ENCODE peak calls at places on chromosomes 13 and 19, in nine cellular contexts. One of them, this sample, is unnamed.

GRCh38 chr19:45508931-45509691 is 1.8 kb downstream of the VASP start:
- DNase-seq in left ventricle myocardium inferior: peak
- DNase-seq in esophagus muscularis mucosa: peak
- DNase-seq in GM23338: peak
- DNase-seq in heart left ventricle: peak
- DNase-seq in effector memory CD4-positive, alpha-beta T cell: no peak
- DNase-seq in ascending aorta: peak
- DNase-seq in MM.1S: peak
- DNase-seq in stomach: peak
- DNase-seq in this sample: peak

GRCh38 chr13:48586591-48587103 is 53.8 kb upstream of the RCBTB2 start:
- DNase-seq in left ventricle myocardium inferior: peak
- DNase-seq in esophagus muscularis mucosa: peak
- DNase-seq in ascending aorta: no peak
- DNase-seq in heart left ventricle: peak
- DNase-seq in MM.1S: no peak
- DNase-seq in stomach: peak
- DNase-seq in GM23338: no peak
- DNase-seq in effector memory CD4-positive, alpha-beta T cell: no peak
- DNase-seq in this sample: no peak

GRCh38 chr19:46076951-46077814 is 36.4 kb upstream of the IGFL4 start:
- DNase-seq in left ventricle myocardium inferior: no peak
- DNase-seq in GM23338: peak
- DNase-seq in stomach: peak
- DNase-seq in ascending aorta: no peak
- DNase-seq in heart left ventricle: no peak
- DNase-seq in effector memory CD4-positive, alpha-beta T cell: no peak
- DNase-seq in esophagus muscularis mucosa: no peak
- DNase-seq in MM.1S: peak
- DNase-seq in this sample: peak

GRCh38 chr19:42198676-42199439 is 18.6 kb downstream of the DEDD2 start:
- DNase-seq in heart left ventricle: no peak
- DNase-seq in MM.1S: peak
- DNase-seq in GM23338: peak
- DNase-seq in ascending aorta: no peak
- DNase-seq in stomach: peak
- DNase-seq in effector memory CD4-positive, alpha-beta T cell: peak
- DNase-seq in left ventricle myocardium inferior: no peak
- DNase-seq in esophagus muscularis mucosa: no peak
- DNase-seq in this sample: no peak

GRCh38 chr19:4624733-4625362 is 14.5 kb upstream of the TNFAIP8L1 start:
- DNase-seq in MM.1S: no peak
- DNase-seq in stomach: no peak
- DNase-seq in heart left ventricle: peak
- DNase-seq in left ventricle myocardium inferior: no peak
- DNase-seq in ascending aorta: no peak
- DNase-seq in esophagus muscularis mucosa: no peak
- DNase-seq in effector memory CD4-positive, alpha-beta T cell: no peak
- DNase-seq in GM23338: peak
- DNase-seq in this sample: no peak

GRCh38 chr13:33352520-33352919 is 67.0 kb upstream of the STARD13 start:
- DNase-seq in GM23338: no peak
- DNase-seq in left ventricle myocardium inferior: no peak
- DNase-seq in heart left ventricle: no peak
- DNase-seq in effector memory CD4-positive, alpha-beta T cell: no peak
- DNase-seq in stomach: no peak
- DNase-seq in esophagus muscularis mucosa: no peak
- DNase-seq in ascending aorta: no peak
- DNase-seq in MM.1S: no peak
- DNase-seq in this sample: no peak

GRCh38 chr13:98563071-98563470 is 13.8 kb downstream of the STK24 start:
- DNase-seq in MM.1S: peak
- DNase-seq in ascending aorta: no peak
- DNase-seq in esophagus muscularis mucosa: no peak
- DNase-seq in GM23338: peak
- DNase-seq in stomach: no peak
- DNase-seq in heart left ventricle: no peak
- DNase-seq in left ventricle myocardium inferior: no peak
- DNase-seq in effector memory CD4-positive, alpha-beta T cell: no peak
- DNase-seq in this sample: peak

GRCh38 chr13:23506821-23507210 is 63.4 kb upstream of the TNFRSF19 start:
- DNase-seq in left ventricle myocardium inferior: no peak
- DNase-seq in MM.1S: no peak
- DNase-seq in ascending aorta: no peak
- DNase-seq in stomach: no peak
- DNase-seq in GM23338: no peak
- DNase-seq in effector memory CD4-positive, alpha-beta T cell: no peak
- DNase-seq in heart left ventricle: peak
- DNase-seq in esophagus muscularis mucosa: no peak
- DNase-seq in this sample: no peak

GRCh38 chr19:14843587-14843986 is 5.1 kb downstream of the OR7A10 start:
- DNase-seq in MM.1S: no peak
- DNase-seq in GM23338: no peak
- DNase-seq in stomach: no peak
- DNase-seq in heart left ventricle: no peak
- DNase-seq in left ventricle myocardium inferior: no peak
- DNase-seq in esophagus muscularis mucosa: no peak
- DNase-seq in ascending aorta: no peak
- DNase-seq in effector memory CD4-positive, alpha-beta T cell: no peak
- DNase-seq in this sample: no peak

GRCh38 chr19:17680235-17680722 is 7.9 kb downstream of the UNC13A start:
- DNase-seq in ascending aorta: peak
- DNase-seq in esophagus muscularis mucosa: no peak
- DNase-seq in left ventricle myocardium inferior: peak
- DNase-seq in effector memory CD4-positive, alpha-beta T cell: peak
- DNase-seq in stomach: peak
- DNase-seq in MM.1S: no peak
- DNase-seq in GM23338: peak
- DNase-seq in heart left ventricle: peak
- DNase-seq in this sample: peak

GRCh38 chr13:114046447-114046846 is 72.6 kb upstream of the C13orf46 start:
- DNase-seq in esophagus muscularis mucosa: no peak
- DNase-seq in MM.1S: no peak
- DNase-seq in effector memory CD4-positive, alpha-beta T cell: no peak
- DNase-seq in GM23338: no peak
- DNase-seq in stomach: no peak
- DNase-seq in heart left ventricle: no peak
- DNase-seq in ascending aorta: no peak
- DNase-seq in left ventricle myocardium inferior: no peak
- DNase-seq in this sample: no peak

DNA sequence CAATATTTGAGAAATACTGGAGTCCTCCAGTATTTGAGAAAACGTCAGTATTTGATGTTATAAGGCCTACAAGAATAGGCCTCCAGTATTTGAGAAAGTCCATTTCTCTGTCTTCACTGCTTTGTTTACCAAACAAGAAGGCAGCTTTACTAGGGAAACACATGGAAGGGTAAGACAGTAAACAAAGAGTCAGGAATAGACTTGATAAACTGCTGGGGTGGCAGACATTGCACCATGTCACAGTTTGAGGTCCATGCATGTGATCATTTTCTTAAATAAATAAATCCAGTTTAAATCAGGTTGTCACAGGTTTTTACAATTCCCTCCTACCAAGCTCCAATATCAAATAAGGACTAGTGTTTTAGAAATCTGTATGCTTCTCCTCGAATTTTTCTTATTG is 1431.0 kb upstream of the SPRY2 start:
- DNase-seq in effector memory CD4-positive, alpha-beta T cell: no peak
- DNase-seq in esophagus muscularis mucosa: no peak
- DNase-seq in left ventricle myocardium inferior: no peak
- DNase-seq in GM23338: no peak
- DNase-seq in ascending aorta: no peak
- DNase-seq in MM.1S: no peak
- DNase-seq in stomach: no peak
- DNase-seq in heart left ventricle: no peak
- DNase-seq in this sample: no peak
- H3K27ac ChIP-seq in effector memory CD4-positive, alpha-beta T cell: no peak
- H3K27ac ChIP-seq in esophagus muscularis mucosa: no peak
- H3K27ac ChIP-seq in left ventricle myocardium inferior: no peak
- H3K27ac ChIP-seq in GM23338: no peak
- H3K27ac ChIP-seq in ascending aorta: no peak
- H3K27ac ChIP-seq in MM.1S: no peak
- H3K27ac ChIP-seq in stomach: no peak
- H3K27ac ChIP-seq in heart left ventricle: no peak
- H3K27ac ChIP-seq in this sample: no peak

GRCh38 chr13:46052314-46053161 is at the start of gene ZC3H13:
- DNase-seq in left ventricle myocardium inferior: peak
- DNase-seq in effector memory CD4-positive, alpha-beta T cell: peak
- DNase-seq in heart left ventricle: peak
- DNase-seq in GM23338: peak
- DNase-seq in esophagus muscularis mucosa: peak
- DNase-seq in stomach: peak
- DNase-seq in ascending aorta: peak
- DNase-seq in MM.1S: peak
- DNase-seq in this sample: peak

GRCh38 chr13:46051958-46052313 is 610 bp downstream of the ZC3H13 start:
- DNase-seq in GM23338: peak
- DNase-seq in left ventricle myocardium inferior: no peak
- DNase-seq in esophagus muscularis mucosa: no peak
- DNase-seq in heart left ventricle: no peak
- DNase-seq in stomach: no peak
- DNase-seq in ascending aorta: no peak
- DNase-seq in MM.1S: peak
- DNase-seq in effector memory CD4-positive, alpha-beta T cell: no peak
- DNase-seq in this sample: no peak

GRCh38 chr13:46050771-46051170 is 1.8 kb downstream of the ZC3H13 start:
- DNase-seq in MM.1S: no peak
- DNase-seq in ascending aorta: no peak
- DNase-seq in stomach: no peak
- DNase-seq in effector memory CD4-positive, alpha-beta T cell: no peak
- DNase-seq in left ventricle myocardium inferior: no peak
- DNase-seq in heart left ventricle: no peak
- DNase-seq in esophagus muscularis mucosa: no peak
- DNase-seq in GM23338: no peak
- DNase-seq in this sample: no peak

GRCh38 chr13:46057251-46058015 is 4.9 kb upstream of the ZC3H13 start:
- DNase-seq in stomach: no peak
- DNase-seq in ascending aorta: no peak
- DNase-seq in effector memory CD4-positive, alpha-beta T cell: no peak
- DNase-seq in GM23338: no peak
- DNase-seq in heart left ventricle: no peak
- DNase-seq in esophagus muscularis mucosa: no peak
- DNase-seq in MM.1S: no peak
- DNase-seq in left ventricle myocardium inferior: no peak
- DNase-seq in this sample: no peak

DNA sequence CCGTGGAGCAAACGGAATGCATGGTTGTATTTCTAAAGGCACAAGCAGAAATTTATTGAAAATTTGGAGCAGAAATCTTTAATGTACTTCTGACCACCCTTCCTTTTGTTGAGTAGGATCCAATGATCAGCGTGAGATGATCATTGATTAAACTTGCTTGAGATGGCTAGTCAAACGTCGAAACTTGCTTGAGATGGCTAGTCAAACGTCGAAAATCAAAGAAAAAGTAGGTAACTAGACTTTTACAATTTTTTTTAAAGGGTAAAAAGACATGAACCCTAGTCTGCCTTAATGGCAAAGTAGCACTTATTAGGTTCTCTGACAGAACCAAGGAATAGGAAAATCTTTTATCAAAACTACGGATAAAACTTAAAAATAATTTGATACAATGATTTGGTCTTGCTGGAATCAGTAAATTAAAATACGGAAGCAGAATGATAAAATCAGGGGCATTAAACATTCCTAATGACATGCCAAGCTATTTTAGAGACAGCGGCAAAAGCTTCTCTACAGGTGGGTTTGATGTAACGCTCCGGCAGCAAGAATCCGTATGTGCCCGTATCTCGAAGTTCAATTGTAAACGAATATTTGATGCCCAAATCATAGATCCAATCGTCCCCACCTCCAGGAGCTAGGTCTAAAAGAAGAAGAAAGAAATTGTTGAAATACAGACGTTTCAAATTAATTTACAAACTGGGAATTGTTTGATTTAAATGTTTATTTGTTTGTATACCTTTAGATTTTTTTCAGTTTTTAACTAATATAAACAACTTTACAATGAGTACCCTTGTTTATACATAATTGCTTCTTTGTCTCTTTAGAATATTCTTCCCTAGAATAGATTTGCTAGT is 841 bp upstream of the ZC3H13 start:
- DNase-seq in effector memory CD4-positive, alpha-beta T cell: no peak
- DNase-seq in GM23338: peak
- DNase-seq in heart left ventricle: no peak
- DNase-seq in MM.1S: peak
- DNase-seq in ascending aorta: no peak
- DNase-seq in left ventricle myocardium inferior: no peak
- DNase-seq in esophagus muscularis mucosa: no peak
- DNase-seq in stomach: no peak
- DNase-seq in this sample: no peak
- H3K27ac ChIP-seq in effector memory CD4-positive, alpha-beta T cell: peak
- H3K27ac ChIP-seq in GM23338: peak
- H3K27ac ChIP-seq in heart left ventricle: peak
- H3K27ac ChIP-seq in MM.1S: no peak
- H3K27ac ChIP-seq in ascending aorta: peak
- H3K27ac ChIP-seq in left ventricle myocardium inferior: peak
- H3K27ac ChIP-seq in esophagus muscularis mucosa: peak
- H3K27ac ChIP-seq in stomach: no peak
- H3K27ac ChIP-seq in this sample: peak

DNA sequence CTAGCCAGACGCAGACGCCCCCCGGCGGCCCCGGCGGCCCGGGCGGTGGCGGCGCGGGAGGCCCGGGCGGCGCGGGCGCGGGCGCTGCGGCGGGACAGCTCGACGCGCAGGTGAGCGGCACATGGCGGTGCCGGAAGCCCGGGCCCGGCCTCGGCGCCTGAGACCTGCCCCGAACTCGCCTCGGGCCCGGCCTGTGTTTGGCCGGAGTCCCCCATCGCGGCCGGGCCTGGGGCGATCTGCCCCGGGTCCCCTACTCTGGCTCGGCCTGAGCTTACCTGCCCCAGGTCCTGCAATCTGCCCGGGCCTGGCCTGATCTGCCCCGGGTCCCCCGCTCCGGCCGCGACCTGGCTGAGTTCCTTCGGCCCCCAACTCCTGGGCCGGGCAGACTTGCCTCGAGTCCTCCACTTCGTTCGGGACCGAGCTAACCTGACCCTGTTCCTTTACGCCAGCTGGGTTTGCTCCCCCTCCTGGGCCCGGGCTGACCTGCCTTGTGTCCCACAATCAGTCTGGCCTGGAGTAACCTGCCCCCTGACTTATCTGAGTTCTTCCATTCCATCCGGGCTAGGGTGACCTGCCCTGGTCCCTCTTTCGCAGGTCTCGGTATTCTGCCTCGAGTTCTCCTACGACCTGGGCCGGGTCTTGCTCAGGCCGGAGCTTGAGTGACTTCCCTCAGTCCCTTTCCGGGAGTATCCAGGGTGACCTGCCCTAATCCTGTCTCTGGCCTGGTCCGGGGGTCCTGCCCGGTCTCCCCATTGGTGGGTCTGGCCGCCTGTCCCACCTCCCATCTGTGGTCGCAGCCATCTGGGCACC is 777 bp downstream of the UPF1 start:
- DNase-seq in MM.1S: peak
- DNase-seq in stomach: no peak
- DNase-seq in heart left ventricle: peak
- DNase-seq in left ventricle myocardium inferior: no peak
- DNase-seq in GM23338: peak
- DNase-seq in effector memory CD4-positive, alpha-beta T cell: no peak
- DNase-seq in esophagus muscularis mucosa: no peak
- DNase-seq in ascending aorta: no peak
- DNase-seq in this sample: no peak
- H3K27ac ChIP-seq in MM.1S: peak
- H3K27ac ChIP-seq in stomach: peak
- H3K27ac ChIP-seq in heart left ventricle: peak
- H3K27ac ChIP-seq in left ventricle myocardium inferior: peak
- H3K27ac ChIP-seq in GM23338: no peak
- H3K27ac ChIP-seq in effector memory CD4-positive, alpha-beta T cell: peak
- H3K27ac ChIP-seq in esophagus muscularis mucosa: peak
- H3K27ac ChIP-seq in ascending aorta: peak
- H3K27ac ChIP-seq in this sample: peak

GRCh38 chr19:49613374-49613773 is 22.4 kb downstream of the PRR12 start:
- DNase-seq in GM23338: no peak
- DNase-seq in ascending aorta: no peak
- DNase-seq in esophagus muscularis mucosa: no peak
- DNase-seq in heart left ventricle: no peak
- DNase-seq in stomach: no peak
- DNase-seq in effector memory CD4-positive, alpha-beta T cell: no peak
- DNase-seq in MM.1S: no peak
- DNase-seq in left ventricle myocardium inferior: no peak
- DNase-seq in this sample: no peak
- H3K27ac ChIP-seq in GM23338: no peak
- H3K27ac ChIP-seq in ascending aorta: no peak
- H3K27ac ChIP-seq in esophagus muscularis mucosa: no peak
- H3K27ac ChIP-seq in heart left ventricle: no peak
- H3K27ac ChIP-seq in stomach: peak
- H3K27ac ChIP-seq in effector memory CD4-positive, alpha-beta T cell: peak
- H3K27ac ChIP-seq in MM.1S: no peak
- H3K27ac ChIP-seq in left ventricle myocardium inferior: no peak
- H3K27ac ChIP-seq in this sample: peak

This sample was measured in SJSA1.